ENCODE peak calls at places on chromosomes 2 and 18, in ten cellular contexts. A is NB4, K is ovary, U is right lobe of liver, B is heart left ventricle, C is Peyer's patch, G is A549, N is HepG2, Q is GM12891, P is body of pancreas. T is an unnamed sample.

GRCh38 chr18:56615738-56616520 is 22.5 kb downstream of the TXNL1 start:
- DNase-seq in B (no peak), A (no peak), N (no peak), Q (no peak), U (no peak), C (no peak), K (no peak), P (no peak), G (no peak), T (no peak)

GRCh38 chr2:240815761-240816583 is 4.0 kb downstream of the KIF1A start:
- DNase-seq in A (no peak), G (no peak), B (no peak), N (no peak), C (no peak), U (no peak), K (no peak), Q (no peak), P (no peak), T (no peak)

GRCh38 chr2:40488927-40489677 is 37.2 kb upstream of the SLC8A1 start:
- DNase-seq in Q (no peak), U (no peak), G (no peak), K (no peak), C (no peak), B (no peak), A (peak), P (no peak), N (no peak), T (no peak)

GRCh38 chr18:21064347-21064746 is 47.3 kb downstream of the ROCK1 start:
- DNase-seq in N (no peak), C (no peak), P (no peak), U (no peak), K (no peak), A (no peak), G (no peak), Q (no peak), B (no peak), T (no peak)

GRCh38 chr2:30582521-30582920 is 135.5 kb downstream of the LCLAT1 start:
- DNase-seq in G (no peak), A (no peak), Q (no peak), N (no peak), K (no peak), U (no peak), P (no peak), C (no peak), B (no peak), T (no peak)

GRCh38 chr2:162964513-162964912 is 125.9 kb upstream of the KCNH7 start:
- DNase-seq in G (no peak), K (no peak), N (no peak), B (no peak), Q (no peak), A (no peak), P (no peak), C (no peak), U (no peak), T (no peak)

GRCh38 chr2:28855977-28856376 is 14.1 kb downstream of the TRMT61B start:
- DNase-seq in G (no peak), A (no peak), Q (no peak), U (no peak), N (no peak), B (no peak), K (no peak), C (no peak), P (no peak), T (no peak)

GRCh38 chr2:235390108-235390815 is 103.6 kb upstream of the AGAP1 start:
- DNase-seq in B (no peak), K (no peak), A (peak), U (no peak), Q (no peak), N (no peak), G (no peak), C (peak), P (no peak), T (no peak)

GRCh38 chr2:44821500-44821899 is 120.0 kb upstream of the SIX3 start:
- DNase-seq in C (no peak), Q (no peak), A (no peak), N (no peak), G (no peak), U (no peak), P (no peak), K (no peak), B (no peak), T (no peak)

GRCh38 chr18:79365701-79366100 is 30.0 kb upstream of the NFATC1 start:
- DNase-seq in G (no peak), A (no peak), B (peak), P (no peak), K (no peak), N (no peak), Q (no peak), U (no peak), C (no peak), T (no peak)

GRCh38 chr2:12720752-12721151 is 4.0 kb downstream of the TRIB2 start:
- DNase-seq in P (no peak), A (no peak), Q (no peak), N (no peak), U (no peak), C (no peak), B (no peak), G (no peak), K (no peak), T (no peak)

GRCh38 chr2:11144077-11144723 is 11.1 kb upstream of the SLC66A3 start:
- DNase-seq in P (no peak), Q (no peak), K (no peak), N (no peak), C (no peak), G (no peak), A (no peak), B (no peak), U (no peak), T (no peak)

GRCh38 chr2:120601566-120601965 is 134.1 kb upstream of the GLI2 start:
- DNase-seq in Q (no peak), A (no peak), U (peak), B (peak), C (no peak), K (no peak), G (no peak), N (no peak), P (no peak), T (no peak)

GRCh38 chr2:152518656-152519580 is 183.9 kb downstream of the FMNL2 start:
- DNase-seq in N (no peak), B (no peak), U (no peak), K (no peak), Q (no peak), C (no peak), P (peak), A (no peak), G (no peak), T (no peak)

GRCh38 chr2:45836316-45836715 is 184.8 kb downstream of the PRKCE start:
- DNase-seq in G (no peak), P (no peak), Q (no peak), K (no peak), A (no peak), C (no peak), N (no peak), B (no peak), U (no peak), T (no peak)

GRCh38 chr2:192591617-192592016 is 396.9 kb upstream of the TMEFF2 start:
- DNase-seq in A (no peak), K (no peak), G (no peak), C (no peak), N (no peak), U (no peak), P (no peak), Q (no peak), B (no peak), T (no peak)

GRCh38 chr2:129742415-129742814 is 237.1 kb upstream of the RAB6C start:
- DNase-seq in B (no peak), G (no peak), C (no peak), K (no peak), Q (no peak), U (no peak), A (no peak), P (no peak), N (no peak), T (no peak)

GRCh38 chr2:139790807-139791206 is 1010.6 kb upstream of the NXPH2 start:
- DNase-seq in U (no peak), Q (no peak), G (peak), C (no peak), K (no peak), P (no peak), B (no peak), N (no peak), A (peak), T (peak)

GRCh38 chr2:168152902-168153301 is 94.5 kb downstream of the STK39 start:
- DNase-seq in A (no peak), B (no peak), K (no peak), P (no peak), G (no peak), C (no peak), U (no peak), N (peak), Q (no peak), T (no peak)

GRCh38 chr2:119932809-119933208 is 80.1 kb upstream of the EPB41L5 start:
- DNase-seq in A (no peak), G (no peak), C (no peak), B (no peak), N (no peak), U (no peak), K (no peak), Q (no peak), P (no peak), T (no peak)

GRCh38 chr18:26813043-26813442 is 52.5 kb downstream of the AQP4 start:
- DNase-seq in A (peak), Q (no peak), U (no peak), P (no peak), K (peak), C (no peak), B (no peak), G (peak), N (peak), T (peak)

GRCh38 chr18:8167036-8167435 is 442.2 kb upstream of the RAB12 start:
- DNase-seq in A (no peak), K (no peak), B (no peak), P (no peak), U (no peak), C (no peak), N (no peak), Q (no peak), G (no peak), T (no peak)

DNA sequence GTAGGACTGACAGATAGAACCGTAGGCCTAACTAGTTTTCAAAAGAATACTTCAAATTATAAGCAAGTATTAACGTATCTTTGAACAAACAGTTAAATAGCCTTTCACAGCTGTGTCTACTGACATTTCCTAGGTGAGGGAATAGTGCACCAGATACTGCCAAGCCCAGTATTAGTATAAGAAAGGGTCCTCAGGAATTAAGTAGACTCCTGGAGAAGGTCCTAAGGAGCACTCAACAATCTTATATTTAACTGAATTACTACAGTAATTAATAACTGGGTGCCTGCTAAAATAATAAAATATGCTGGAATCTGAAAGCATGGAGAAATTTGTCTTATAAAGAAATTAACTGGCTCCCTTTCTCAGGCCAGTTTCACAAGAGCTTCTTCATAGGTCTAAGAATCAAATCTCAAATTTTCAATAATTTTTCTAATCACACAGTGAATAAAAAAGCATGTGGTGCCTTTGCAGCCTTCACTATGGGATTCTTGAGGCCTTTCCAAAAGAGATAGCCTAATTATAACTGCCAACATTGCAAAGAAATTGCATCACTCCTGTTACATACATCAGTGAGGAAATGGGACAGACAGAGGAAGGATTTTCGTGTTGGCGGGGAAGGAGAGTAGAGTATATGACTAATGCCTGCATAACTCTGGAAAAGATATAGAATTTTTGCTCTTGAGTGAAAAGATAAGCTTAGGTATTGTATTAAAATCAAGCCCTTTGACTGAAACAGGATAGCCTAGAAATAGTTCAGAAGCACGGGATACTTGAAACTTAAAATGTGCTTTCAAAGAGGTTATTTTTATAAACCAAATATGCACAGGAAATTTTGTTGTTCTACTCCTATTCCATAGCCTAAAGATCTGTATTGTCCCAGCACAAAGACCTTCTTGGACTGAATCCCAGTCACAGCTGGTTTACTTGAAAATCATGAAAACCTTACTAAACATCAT is 228.6 kb upstream of the STK17B start:
- DNase-seq in B (no peak), K (no peak), N (no peak), Q (no peak), G (peak), A (peak), P (no peak), C (no peak), U (no peak), T (peak)
- TF ChIP-seq POLR2A in B (no peak), K (no peak), N (no peak), Q (no peak), G (no peak), A (no peak), P (no peak), C (no peak), U (no peak), T (no peak)

GRCh38 chr2:215609089-215610032 is 173.5 kb upstream of the FN1 start:
- DNase-seq in N (no peak), B (no peak), U (no peak), C (no peak), Q (no peak), G (no peak), K (no peak), A (no peak), P (no peak), T (no peak)
- TF ChIP-seq POLR2A in N (no peak), B (no peak), U (no peak), C (no peak), Q (no peak), G (no peak), K (no peak), A (no peak), P (no peak), T (no peak)

DNA sequence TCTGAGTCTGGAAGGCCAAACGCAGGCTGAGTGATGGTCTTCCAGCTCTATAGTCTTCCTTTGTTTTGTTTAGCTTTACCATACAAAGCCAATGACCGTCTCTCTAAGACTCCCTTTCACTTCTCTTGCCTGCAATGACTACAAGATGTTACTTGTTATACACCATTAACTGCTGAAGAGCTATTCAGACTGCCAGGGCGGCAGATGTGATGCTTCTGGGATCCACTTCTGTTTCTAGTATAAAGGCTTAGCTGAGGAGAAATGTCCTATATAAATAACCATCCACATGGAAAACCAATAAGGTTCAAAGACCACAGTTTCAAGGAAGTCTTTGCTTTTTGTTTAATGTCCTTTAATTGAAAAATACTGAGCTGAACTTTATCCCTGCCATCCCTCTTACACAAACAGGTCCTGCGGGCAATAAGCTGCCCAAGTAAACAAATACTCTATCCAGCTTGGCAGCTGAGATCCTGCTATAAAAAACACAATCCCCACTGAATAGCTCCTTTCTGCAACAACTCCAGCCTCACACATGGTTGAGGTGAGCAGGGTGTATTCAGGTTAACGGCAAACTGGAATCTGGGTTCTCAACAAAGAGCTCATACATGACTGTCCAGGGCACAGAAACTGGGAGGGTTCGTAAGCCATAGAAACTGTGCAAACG is 124.6 kb downstream of the VIT start:
- DNase-seq in P (no peak), U (no peak), G (no peak), Q (no peak), N (peak), A (no peak), K (no peak), C (no peak), B (no peak), T (no peak)
- TF ChIP-seq POLR2A in P (no peak), U (no peak), G (no peak), Q (no peak), N (no peak), A (no peak), K (no peak), C (no peak), B (no peak), T (no peak)

DNA sequence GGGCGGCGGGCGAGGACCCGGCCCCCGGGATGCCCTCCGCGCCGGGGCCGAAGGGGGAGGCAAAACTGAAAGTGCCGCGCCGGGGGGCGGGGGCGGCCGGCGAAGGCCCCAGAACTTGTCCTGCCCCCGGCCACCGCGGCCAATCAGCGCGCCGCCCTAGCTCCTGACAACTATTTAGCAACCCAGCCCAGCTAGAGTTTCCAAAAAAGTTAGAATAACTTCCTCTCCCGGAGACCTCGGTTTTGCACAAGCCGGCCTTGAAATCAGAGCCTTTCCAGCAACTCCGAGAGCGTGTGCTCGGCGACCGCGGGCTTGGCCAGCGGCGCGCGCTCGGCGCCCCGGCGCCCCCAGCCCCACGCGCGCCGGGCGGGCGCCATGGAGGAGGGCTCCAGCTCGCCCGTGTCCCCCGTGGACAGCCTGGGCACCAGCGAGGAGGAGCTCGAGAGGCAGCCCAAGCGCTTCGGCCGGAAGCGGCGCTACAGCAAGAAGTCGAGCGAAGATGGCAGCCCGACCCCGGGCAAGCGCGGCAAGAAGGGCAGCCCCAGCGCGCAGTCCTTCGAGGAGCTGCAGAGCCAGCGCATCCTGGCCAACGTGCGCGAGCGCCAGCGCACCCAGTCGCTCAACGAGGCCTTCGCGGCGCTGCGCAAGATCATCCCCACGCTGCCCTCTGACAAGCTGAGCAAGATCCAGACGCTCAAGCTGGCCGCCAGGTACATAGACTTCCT is at the start of gene TWIST2:
- DNase-seq in C (peak), K (peak), B (peak), Q (no peak), U (no peak), P (peak), A (peak), G (peak), N (no peak), T (no peak)
- TF ChIP-seq POLR2A in C (no peak), K (peak), B (no peak), Q (no peak), U (no peak), P (no peak), A (no peak), G (peak), N (no peak), T (no peak)

T was measured in erythroblast.